ENCODE peak calls at places on chromosomes 16 and 17, in nine cellular contexts. One of them, this sample, is unnamed.
A peak's percentile ranks its signal among the peaks of the same experiment; 100 is the strongest.

GRCh38 chr17:62852195-62852594 is 44.1 kb upstream of the MARCHF10 start:
- DNase-seq in heart left ventricle: no peak
- DNase-seq in MM.1S: no peak
- DNase-seq in K562: no peak
- DNase-seq in tibial nerve: no peak
- DNase-seq in left ventricle myocardium inferior: no peak
- DNase-seq in IMR-90: no peak
- DNase-seq in AG04450: no peak
- DNase-seq in right lobe of liver: peak; percentile 15
- DNase-seq in this sample: no peak

GRCh38 chr17:30831257-30831656 is 509 bp upstream of the ATAD5 start:
- DNase-seq in AG04450: no peak
- DNase-seq in K562: peak; percentile 66
- DNase-seq in left ventricle myocardium inferior: no peak
- DNase-seq in IMR-90: peak; percentile 5
- DNase-seq in MM.1S: peak; percentile 33
- DNase-seq in right lobe of liver: no peak
- DNase-seq in tibial nerve: no peak
- DNase-seq in heart left ventricle: no peak
- DNase-seq in this sample: no peak

GRCh38 chr16:15900901-15901465 is 12.6 kb upstream of the CEP20 start:
- DNase-seq in left ventricle myocardium inferior: no peak
- DNase-seq in AG04450: no peak
- DNase-seq in IMR-90: no peak
- DNase-seq in heart left ventricle: no peak
- DNase-seq in K562: no peak
- DNase-seq in MM.1S: no peak
- DNase-seq in tibial nerve: no peak
- DNase-seq in right lobe of liver: no peak
- DNase-seq in this sample: no peak

GRCh38 chr17:4417129-4417667 is 16.5 kb upstream of the SPNS3 start:
- DNase-seq in heart left ventricle: no peak
- DNase-seq in K562: no peak
- DNase-seq in right lobe of liver: no peak
- DNase-seq in IMR-90: no peak
- DNase-seq in MM.1S: no peak
- DNase-seq in AG04450: no peak
- DNase-seq in tibial nerve: no peak
- DNase-seq in left ventricle myocardium inferior: no peak
- DNase-seq in this sample: no peak

GRCh38 chr17:66976781-66977201 is 12.3 kb downstream of the CACNG4 start:
- DNase-seq in MM.1S: no peak
- DNase-seq in IMR-90: no peak
- DNase-seq in right lobe of liver: no peak
- DNase-seq in heart left ventricle: no peak
- DNase-seq in K562: no peak
- DNase-seq in left ventricle myocardium inferior: peak; percentile 21
- DNase-seq in tibial nerve: no peak
- DNase-seq in AG04450: no peak
- DNase-seq in this sample: peak; percentile 76

GRCh38 chr17:71975998-71976649 is 144.7 kb upstream of the SOX9 start:
- DNase-seq in AG04450: peak; percentile 89
- DNase-seq in right lobe of liver: peak; percentile 54
- DNase-seq in IMR-90: peak; percentile 97
- DNase-seq in tibial nerve: peak; percentile 78
- DNase-seq in K562: no peak
- DNase-seq in MM.1S: no peak
- DNase-seq in heart left ventricle: peak; percentile 83
- DNase-seq in left ventricle myocardium inferior: peak; percentile 80
- DNase-seq in this sample: peak; percentile 51

GRCh38 chr17:46875849-46876352 is 24.5 kb downstream of the WNT9B start:
- DNase-seq in K562: no peak
- DNase-seq in IMR-90: no peak
- DNase-seq in AG04450: no peak
- DNase-seq in left ventricle myocardium inferior: no peak
- DNase-seq in right lobe of liver: no peak
- DNase-seq in MM.1S: peak; percentile 36
- DNase-seq in tibial nerve: no peak
- DNase-seq in heart left ventricle: no peak
- DNase-seq in this sample: no peak

GRCh38 chr16:48971571-48972071 is 310.0 kb downstream of the CBLN1 start:
- DNase-seq in K562: no peak
- DNase-seq in left ventricle myocardium inferior: no peak
- DNase-seq in IMR-90: no peak
- DNase-seq in MM.1S: no peak
- DNase-seq in AG04450: no peak
- DNase-seq in heart left ventricle: no peak
- DNase-seq in tibial nerve: no peak
- DNase-seq in right lobe of liver: no peak
- DNase-seq in this sample: no peak

DNA sequence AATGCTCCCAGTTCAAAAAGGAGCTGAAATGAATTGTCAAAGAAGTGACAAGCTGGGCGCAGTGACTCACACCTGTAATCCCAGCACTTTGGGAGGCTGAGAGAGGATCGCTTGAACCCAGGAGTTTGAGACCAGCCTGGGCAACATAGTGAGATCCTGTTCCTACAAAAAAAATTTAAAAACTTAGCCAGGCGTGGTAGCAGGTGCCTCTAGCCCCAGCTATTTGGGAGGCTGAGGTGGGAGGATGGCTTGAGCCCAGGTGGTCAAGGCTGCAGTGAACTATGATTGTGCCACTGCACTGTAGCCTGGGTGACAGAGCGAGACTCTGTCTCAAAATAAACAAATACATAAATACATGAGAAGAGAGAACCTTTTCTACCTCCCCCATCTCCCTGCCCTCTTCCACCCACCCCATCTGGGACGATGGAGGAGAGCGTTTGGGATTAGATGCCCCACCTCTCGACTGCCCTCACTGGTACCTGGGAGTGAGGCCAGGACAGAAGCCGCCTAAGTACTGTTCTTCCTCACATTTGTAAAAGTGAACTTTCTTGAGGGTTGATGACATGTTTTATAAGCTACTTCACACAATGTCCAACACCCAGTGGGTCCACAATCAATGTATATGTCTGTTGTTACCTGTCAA is 2.4 kb downstream of the IL4R start:
- DNase-seq in IMR-90: no peak
- DNase-seq in left ventricle myocardium inferior: no peak
- DNase-seq in AG04450: no peak
- DNase-seq in heart left ventricle: no peak
- DNase-seq in right lobe of liver: peak; percentile 53
- DNase-seq in MM.1S: no peak
- DNase-seq in tibial nerve: no peak
- DNase-seq in K562: no peak
- DNase-seq in this sample: no peak
- H3K4me3 ChIP-seq in IMR-90: peak overlapping the region; percentile 74
- H3K4me3 ChIP-seq in left ventricle myocardium inferior: peak overlapping the region; percentile 88
- H3K4me3 ChIP-seq in AG04450: peak overlapping the region; percentile 18
- H3K4me3 ChIP-seq in heart left ventricle: peak overlapping the region; percentile 21
- H3K4me3 ChIP-seq in right lobe of liver: peak overlapping the region; percentile 93
- H3K4me3 ChIP-seq in MM.1S: no peak overlapping the region
- H3K4me3 ChIP-seq in tibial nerve: no peak overlapping the region
- H3K4me3 ChIP-seq in K562: no peak overlapping the region
- H3K4me3 ChIP-seq in this sample: no peak overlapping the region

DNA sequence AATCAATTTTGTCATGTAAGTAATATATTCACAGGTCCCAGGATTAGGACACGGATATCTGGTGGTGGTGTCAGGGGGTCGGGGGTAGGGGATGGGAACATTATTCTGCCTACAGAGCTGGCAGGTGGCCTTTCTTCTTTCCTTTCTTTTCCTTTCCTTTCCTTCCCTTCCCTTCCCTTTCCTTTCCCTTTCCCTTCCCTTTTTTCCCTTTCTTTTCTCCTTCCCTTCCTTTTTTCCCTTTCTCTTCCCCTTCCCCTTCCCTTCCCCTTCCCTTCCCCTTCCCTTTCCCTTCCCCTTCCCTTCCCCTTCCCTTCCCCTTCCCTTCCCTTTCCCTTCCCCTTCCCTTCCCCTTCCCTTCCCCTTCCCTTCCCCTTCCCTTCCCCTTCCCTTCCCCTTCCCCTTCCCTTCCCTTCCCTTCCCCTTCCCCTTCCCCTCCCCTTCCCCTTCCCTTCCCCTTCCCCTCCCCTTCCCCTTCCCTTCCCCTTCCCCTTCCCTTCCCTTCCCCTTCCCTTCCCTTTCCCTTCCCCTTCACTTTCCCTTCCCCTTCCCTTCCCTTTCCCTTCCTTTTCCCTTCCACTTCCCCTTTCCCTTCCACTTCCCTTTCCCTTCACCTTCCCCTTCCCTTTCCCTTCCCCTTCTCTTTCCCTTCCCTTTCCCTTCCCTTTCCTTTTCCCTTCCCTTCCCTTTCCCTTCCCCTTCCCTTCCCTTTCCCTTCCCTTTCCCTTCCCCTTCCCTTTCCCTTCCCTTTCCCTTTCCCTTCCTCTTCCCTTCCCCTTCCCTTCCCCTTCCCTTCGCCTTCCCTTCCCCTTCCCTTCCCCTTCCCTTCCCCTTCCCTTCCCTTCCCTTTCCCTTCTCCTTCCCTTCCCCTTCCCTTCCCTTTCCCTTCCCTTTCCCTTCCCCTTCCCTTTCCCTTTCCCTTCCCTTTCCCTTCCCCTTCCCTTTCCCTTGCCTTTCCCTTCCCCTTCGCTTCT is 145.9 kb downstream of the PRKCB start:
- DNase-seq in AG04450: no peak
- DNase-seq in tibial nerve: no peak
- DNase-seq in right lobe of liver: no peak
- DNase-seq in MM.1S: no peak
- DNase-seq in IMR-90: no peak
- DNase-seq in left ventricle myocardium inferior: no peak
- DNase-seq in heart left ventricle: no peak
- DNase-seq in K562: no peak
- DNase-seq in this sample: no peak
- H3K27me3 ChIP-seq in AG04450: no peaks in the 10 kb centered on the region
- H3K27me3 ChIP-seq in tibial nerve: no peaks in the 10 kb centered on the region
- H3K27me3 ChIP-seq in right lobe of liver: no peaks in the 10 kb centered on the region
- H3K27me3 ChIP-seq in MM.1S: no peaks in the 10 kb centered on the region
- H3K27me3 ChIP-seq in IMR-90: no peaks in the 10 kb centered on the region
- H3K27me3 ChIP-seq in left ventricle myocardium inferior: peaks cover 43% of the 10 kb centered on the region
- H3K27me3 ChIP-seq in heart left ventricle: peaks cover 7% of the 10 kb centered on the region
- H3K27me3 ChIP-seq in K562: no peaks in the 10 kb centered on the region
- H3K27me3 ChIP-seq in this sample: no peaks in the 10 kb centered on the region

GRCh38 chr16:73054732-73055481 is 7.0 kb upstream of the ZFHX3 start:
- DNase-seq in left ventricle myocardium inferior: no peak
- DNase-seq in heart left ventricle: no peak
- DNase-seq in tibial nerve: no peak
- DNase-seq in AG04450: no peak
- DNase-seq in MM.1S: no peak
- DNase-seq in IMR-90: peak; percentile 77
- DNase-seq in right lobe of liver: no peak
- DNase-seq in K562: no peak
- DNase-seq in this sample: no peak
- H3K4me3 ChIP-seq in left ventricle myocardium inferior: peak overlapping the region; percentile 89
- H3K4me3 ChIP-seq in heart left ventricle: no peak overlapping the region
- H3K4me3 ChIP-seq in tibial nerve: no peak overlapping the region
- H3K4me3 ChIP-seq in AG04450: peak overlapping the region; percentile 72
- H3K4me3 ChIP-seq in MM.1S: no peak overlapping the region
- H3K4me3 ChIP-seq in IMR-90: peak overlapping the region; percentile 7
- H3K4me3 ChIP-seq in right lobe of liver: no peak overlapping the region
- H3K4me3 ChIP-seq in K562: no peak overlapping the region
- H3K4me3 ChIP-seq in this sample: peak overlapping the region; percentile 73

DNA sequence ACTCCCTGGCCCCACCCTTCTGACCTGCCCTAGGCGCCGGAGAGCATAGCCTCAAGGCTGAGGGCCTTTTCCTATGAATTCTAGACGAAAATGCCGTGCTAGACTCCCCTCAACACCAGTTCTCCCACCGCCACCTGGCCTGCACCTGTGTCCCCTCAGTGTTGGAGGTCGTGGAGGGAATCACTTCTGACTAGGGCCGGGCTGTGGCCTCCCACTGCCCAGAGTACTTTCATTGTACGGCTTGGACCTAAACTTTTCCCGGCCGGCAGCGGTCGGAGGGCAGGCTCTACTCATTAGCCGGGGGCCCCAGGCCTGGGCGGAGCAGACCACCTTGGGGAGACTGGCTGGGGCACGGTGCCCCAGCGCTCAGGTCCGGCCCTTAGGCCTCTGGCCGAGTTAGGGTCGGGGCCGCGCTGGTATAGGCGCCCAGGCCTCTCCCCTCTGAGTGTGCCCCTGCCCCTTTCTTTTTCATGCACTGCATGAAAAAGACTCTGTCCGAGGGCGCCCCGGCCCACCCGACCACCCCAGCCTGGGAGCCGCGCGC is 649 bp downstream of the CLDN6 start:
- DNase-seq in AG04450: no peak
- DNase-seq in K562: no peak
- DNase-seq in IMR-90: no peak
- DNase-seq in right lobe of liver: no peak
- DNase-seq in heart left ventricle: no peak
- DNase-seq in MM.1S: no peak
- DNase-seq in tibial nerve: no peak
- DNase-seq in left ventricle myocardium inferior: no peak
- DNase-seq in this sample: no peak
- H3K27me3 ChIP-seq in AG04450: peaks cover 25% of the 10 kb centered on the region
- H3K27me3 ChIP-seq in K562: no peaks in the 10 kb centered on the region
- H3K27me3 ChIP-seq in IMR-90: peaks cover 22% of the 10 kb centered on the region
- H3K27me3 ChIP-seq in right lobe of liver: no peaks in the 10 kb centered on the region
- H3K27me3 ChIP-seq in heart left ventricle: peaks cover 42% of the 10 kb centered on the region
- H3K27me3 ChIP-seq in MM.1S: peaks cover 64% of the 10 kb centered on the region
- H3K27me3 ChIP-seq in tibial nerve: peaks cover 44% of the 10 kb centered on the region
- H3K27me3 ChIP-seq in left ventricle myocardium inferior: peaks cover 66% of the 10 kb centered on the region
- H3K27me3 ChIP-seq in this sample: peaks cover under 1% of the 10 kb centered on the region

GRCh38 chr16:88773812-88774291 is 11.2 kb downstream of the PIEZO1 start:
- DNase-seq in tibial nerve: no peak
- DNase-seq in IMR-90: peak; percentile 93
- DNase-seq in AG04450: no peak
- DNase-seq in MM.1S: no peak
- DNase-seq in heart left ventricle: no peak
- DNase-seq in right lobe of liver: no peak
- DNase-seq in K562: peak; percentile 93
- DNase-seq in left ventricle myocardium inferior: peak; percentile 75
- DNase-seq in this sample: peak; percentile 52
- H3K4me3 ChIP-seq in tibial nerve: no peak overlapping the region
- H3K4me3 ChIP-seq in IMR-90: peak overlapping the region; percentile 20
- H3K4me3 ChIP-seq in AG04450: peak overlapping the region; percentile 36
- H3K4me3 ChIP-seq in MM.1S: no peak overlapping the region
- H3K4me3 ChIP-seq in heart left ventricle: no peak overlapping the region
- H3K4me3 ChIP-seq in right lobe of liver: no peak overlapping the region
- H3K4me3 ChIP-seq in K562: peak overlapping the region; percentile 26
- H3K4me3 ChIP-seq in left ventricle myocardium inferior: no peak overlapping the region
- H3K4me3 ChIP-seq in this sample: no peak overlapping the region

DNA sequence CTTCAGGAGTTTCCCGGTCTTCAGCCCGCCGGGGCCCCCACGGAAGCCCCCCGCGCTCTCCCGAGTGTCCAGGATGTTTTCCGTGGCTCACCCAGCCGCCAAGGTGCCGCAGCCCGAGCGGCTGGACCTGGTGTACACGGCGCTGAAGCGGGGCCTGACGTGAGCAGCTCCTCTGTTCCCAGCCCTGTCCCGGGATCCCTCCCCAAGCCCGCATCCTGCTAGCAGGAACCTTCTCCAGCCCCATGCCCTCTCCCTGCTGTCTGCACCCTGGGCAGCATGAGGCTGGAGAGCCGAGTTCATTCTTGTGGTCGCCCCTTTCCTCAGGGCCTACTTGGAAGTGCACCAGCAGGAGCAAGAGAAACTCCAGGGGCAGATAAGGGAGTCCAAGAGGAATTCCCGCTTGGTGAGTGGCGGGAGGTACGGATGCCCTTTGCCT is 10.1 kb downstream of the RIPOR1 start:
- DNase-seq in left ventricle myocardium inferior: no peak
- DNase-seq in K562: no peak
- DNase-seq in tibial nerve: no peak
- DNase-seq in MM.1S: no peak
- DNase-seq in IMR-90: peak; percentile 56
- DNase-seq in AG04450: no peak
- DNase-seq in heart left ventricle: peak; percentile 57
- DNase-seq in right lobe of liver: no peak
- DNase-seq in this sample: no peak
- H3K27me3 ChIP-seq in left ventricle myocardium inferior: no peaks in the 10 kb centered on the region
- H3K27me3 ChIP-seq in K562: no peaks in the 10 kb centered on the region
- H3K27me3 ChIP-seq in tibial nerve: no peaks in the 10 kb centered on the region
- H3K27me3 ChIP-seq in MM.1S: no peaks in the 10 kb centered on the region
- H3K27me3 ChIP-seq in IMR-90: no peaks in the 10 kb centered on the region
- H3K27me3 ChIP-seq in AG04450: no peaks in the 10 kb centered on the region
- H3K27me3 ChIP-seq in heart left ventricle: no peaks in the 10 kb centered on the region
- H3K27me3 ChIP-seq in right lobe of liver: no peaks in the 10 kb centered on the region
- H3K27me3 ChIP-seq in this sample: no peaks in the 10 kb centered on the region

GRCh38 chr16:86289304-86289703 is 221.0 kb upstream of the FOXF1 start:
- DNase-seq in right lobe of liver: peak; percentile 3
- DNase-seq in left ventricle myocardium inferior: no peak
- DNase-seq in IMR-90: no peak
- DNase-seq in MM.1S: no peak
- DNase-seq in AG04450: no peak
- DNase-seq in K562: no peak
- DNase-seq in heart left ventricle: no peak
- DNase-seq in tibial nerve: no peak
- DNase-seq in this sample: no peak
- H3K4me3 ChIP-seq in right lobe of liver: no peak overlapping the region
- H3K4me3 ChIP-seq in left ventricle myocardium inferior: no peak overlapping the region
- H3K4me3 ChIP-seq in IMR-90: no peak overlapping the region
- H3K4me3 ChIP-seq in MM.1S: no peak overlapping the region
- H3K4me3 ChIP-seq in AG04450: no peak overlapping the region
- H3K4me3 ChIP-seq in K562: no peak overlapping the region
- H3K4me3 ChIP-seq in heart left ventricle: no peak overlapping the region
- H3K4me3 ChIP-seq in tibial nerve: no peak overlapping the region
- H3K4me3 ChIP-seq in this sample: no peak overlapping the region